ENCODE peak calls at places on chromosomes 4 and X, in five cellular contexts. C is mammary epithelial cell, K is suprapubic skin, P is Calu3, D is breast epithelium. S is an unnamed sample.

GRCh38 chrX:20244936-20245335 is 21.8 kb downstream of the RPS6KA3 start:
- DNase-seq in C (no peak), P (no peak), D (no peak), K (no peak), S (no peak)

GRCh38 chrX:57573754-57574153 is 18.1 kb upstream of the ZXDB start:
- DNase-seq in D (no peak), P (peak; percentile 17), C (no peak), K (no peak), S (no peak)

GRCh38 chr4:40763228-40763716 is 13.5 kb downstream of the NSUN7 start:
- DNase-seq in P (no peak), C (peak; percentile 40), D (no peak), K (no peak), S (no peak)

GRCh38 chr4:124807421-124807820 is 94.9 kb upstream of the ANKRD50 start:
- DNase-seq in K (no peak), C (no peak), P (no peak), D (no peak), S (no peak)

GRCh38 chr4:107736924-107737448 is 17.0 kb upstream of the PAPSS1 start:
- DNase-seq in C (no peak), K (no peak), D (no peak), P (peak; percentile 59), S (no peak)

GRCh38 chr4:113026556-113026955 is 22.9 kb upstream of the ANK2 start:
- DNase-seq in C (peak; percentile 29), K (no peak), D (no peak), P (no peak), S (no peak)

GRCh38 chr4:39446842-39447573 is 11.7 kb downstream of the RPL9 start:
- DNase-seq in D (peak; percentile 75), K (peak; percentile 75), C (peak; percentile 43), P (peak; percentile 64), S (no peak)

GRCh38 chr4:108359130-108359709 is 190.5 kb upstream of the LEF1 start:
- DNase-seq in D (no peak), P (no peak), C (no peak), K (no peak), S (no peak)

GRCh38 chr4:54924891-54925290 is 200.5 kb downstream of the KDR start:
- DNase-seq in K (no peak), P (no peak), D (no peak), C (peak; percentile 68), S (no peak)

GRCh38 chr4:69523385-69524132 is 27.9 kb upstream of the UGT2B4 start:
- DNase-seq in K (no peak), D (no peak), P (no peak), C (no peak), S (no peak)

GRCh38 chr4:84957509-84958420 is 8.7 kb downstream of the WDFY3 start:
- DNase-seq in K (no peak), C (no peak), D (no peak), P (no peak), S (no peak)

GRCh38 chr4:111198426-111198825 is 575.5 kb upstream of the PITX2 start:
- DNase-seq in C (no peak), D (no peak), K (no peak), P (no peak), S (no peak)

GRCh38 chrX:117895418-117895817 is 221.2 kb downstream of the KLHL13 start:
- DNase-seq in P (no peak), K (no peak), C (no peak), D (no peak), S (no peak)

DNA sequence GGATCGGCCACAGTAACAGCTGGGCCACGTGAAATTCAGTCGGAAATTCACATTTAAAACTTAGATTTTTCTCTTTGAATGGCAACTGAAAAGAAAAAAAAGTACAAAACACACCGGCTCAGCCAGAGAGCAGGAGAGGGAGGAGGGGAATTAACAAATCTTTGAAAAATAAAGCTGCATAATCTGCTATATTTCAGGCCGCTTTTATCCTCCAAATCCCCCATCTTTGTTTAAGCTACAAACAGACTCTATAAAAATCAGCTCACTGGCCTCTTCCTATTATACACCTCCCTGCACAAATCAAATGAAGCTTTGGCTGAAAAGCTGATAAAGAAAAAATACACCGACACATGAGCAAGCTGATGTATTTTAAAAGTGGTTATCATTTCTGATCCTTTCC is 169.1 kb downstream of the LDB2 start:
- DNase-seq in C (no peak), P (no peak), K (no peak), D (no peak), S (no peak)
- TF ChIP-seq CTCF in C (no peak), P (no peak), K (no peak), D (no peak), S (no peak)

GRCh38 chrX:39157006-39157405 is 355.7 kb downstream of the MID1IP1 start:
- DNase-seq in C (no peak), K (no peak), D (no peak), P (no peak), S (no peak)

GRCh38 chrX:39149761-39150160 is 348.5 kb downstream of the MID1IP1 start:
- DNase-seq in D (peak; percentile 53), P (peak; percentile 60), C (peak; percentile 12), K (peak; percentile 72), S (no peak)

GRCh38 chrX:39150621-39151020 is 349.4 kb downstream of the MID1IP1 start:
- DNase-seq in D (no peak), K (no peak), P (no peak), C (no peak), S (no peak)

GRCh38 chrX:39150210-39150609 is 349.0 kb downstream of the MID1IP1 start:
- DNase-seq in C (no peak), P (no peak), D (no peak), K (no peak), S (no peak)

DNA sequence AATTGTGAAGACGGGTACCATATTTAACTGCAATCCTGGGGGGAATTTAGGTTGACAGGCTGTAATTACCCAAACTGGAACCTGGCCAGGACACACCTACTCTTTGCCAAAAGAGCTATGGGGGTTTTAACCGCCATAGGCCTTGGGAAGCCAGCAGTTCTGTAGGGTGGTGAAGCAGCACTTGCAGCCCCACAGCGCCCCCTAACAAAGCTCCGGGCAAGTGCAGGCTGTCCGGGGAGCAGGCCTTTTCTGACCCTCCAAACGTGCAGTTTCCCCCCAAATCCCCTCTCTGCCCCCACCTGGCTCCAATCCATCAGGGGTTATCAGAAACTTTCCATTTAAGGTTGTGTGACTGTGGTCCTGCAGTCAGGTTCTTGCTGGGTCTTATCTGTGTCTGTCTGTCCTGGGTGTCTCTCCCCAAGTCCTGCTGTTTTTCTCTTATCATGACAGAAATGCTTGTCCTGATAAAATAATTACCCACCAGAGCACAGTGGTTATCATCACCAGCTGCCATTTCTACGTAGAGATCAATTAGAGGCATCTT is 350.9 kb downstream of the MID1IP1 start:
- DNase-seq in C (no peak), K (no peak), D (no peak), P (peak; percentile 50), S (no peak)
- TF ChIP-seq CTCF in C (peak; percentile 54), K (peak; percentile 36), D (no peak), P (peak; percentile 34), S (peak; percentile 14)

DNA sequence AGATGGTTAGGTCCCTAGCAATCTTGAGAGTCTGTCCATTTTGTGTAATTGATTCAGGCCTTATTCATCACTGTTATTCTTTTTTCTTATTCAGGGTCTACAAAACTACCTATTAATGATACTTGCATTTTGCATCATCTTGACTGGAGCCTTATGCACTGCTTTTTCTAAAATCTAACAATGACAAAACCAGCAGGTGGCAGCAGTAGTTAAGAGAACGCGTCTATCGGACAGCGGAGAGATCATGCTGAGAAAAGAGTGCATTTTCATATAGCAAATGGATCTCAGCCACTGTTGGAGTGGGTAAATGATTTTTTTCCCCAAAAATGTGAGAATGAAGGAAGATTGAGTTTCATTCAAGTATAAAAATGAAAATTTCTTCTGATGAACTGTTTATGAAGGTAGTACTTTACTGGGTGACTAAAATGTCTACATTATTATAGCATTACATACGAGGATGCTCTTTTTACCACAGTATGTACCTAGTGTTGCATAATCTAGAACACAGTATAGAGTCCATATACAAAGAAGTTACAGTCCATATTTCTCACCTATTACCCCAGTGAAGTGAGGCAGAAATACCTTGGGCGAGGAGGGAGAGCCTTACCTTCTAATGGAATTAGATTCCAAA is 43.2 kb downstream of the TMEM144 start:
- DNase-seq in C (peak; percentile 43), K (no peak), P (peak; percentile 50), D (no peak), S (peak; percentile 72)
- TF ChIP-seq CTCF in C (peak; percentile 52), K (peak; percentile 28), P (peak; percentile 33), D (peak; percentile 42), S (peak; percentile 57)

GRCh38 chrX:48071064-48071985 is at the start of gene ZNF630:
- DNase-seq in C (peak; percentile 47), D (peak; percentile 68), K (peak; percentile 68), P (peak; percentile 75), S (peak; percentile 42)

GRCh38 chrX:48064261-48064660 is 7.2 kb downstream of the ZNF630 start:
- DNase-seq in C (no peak), D (no peak), P (no peak), K (no peak), S (no peak)

GRCh38 chrX:48071986-48072605 is 656 bp upstream of the ZNF630 start:
- DNase-seq in K (no peak), P (no peak), D (no peak), C (no peak), S (no peak)

DNA sequence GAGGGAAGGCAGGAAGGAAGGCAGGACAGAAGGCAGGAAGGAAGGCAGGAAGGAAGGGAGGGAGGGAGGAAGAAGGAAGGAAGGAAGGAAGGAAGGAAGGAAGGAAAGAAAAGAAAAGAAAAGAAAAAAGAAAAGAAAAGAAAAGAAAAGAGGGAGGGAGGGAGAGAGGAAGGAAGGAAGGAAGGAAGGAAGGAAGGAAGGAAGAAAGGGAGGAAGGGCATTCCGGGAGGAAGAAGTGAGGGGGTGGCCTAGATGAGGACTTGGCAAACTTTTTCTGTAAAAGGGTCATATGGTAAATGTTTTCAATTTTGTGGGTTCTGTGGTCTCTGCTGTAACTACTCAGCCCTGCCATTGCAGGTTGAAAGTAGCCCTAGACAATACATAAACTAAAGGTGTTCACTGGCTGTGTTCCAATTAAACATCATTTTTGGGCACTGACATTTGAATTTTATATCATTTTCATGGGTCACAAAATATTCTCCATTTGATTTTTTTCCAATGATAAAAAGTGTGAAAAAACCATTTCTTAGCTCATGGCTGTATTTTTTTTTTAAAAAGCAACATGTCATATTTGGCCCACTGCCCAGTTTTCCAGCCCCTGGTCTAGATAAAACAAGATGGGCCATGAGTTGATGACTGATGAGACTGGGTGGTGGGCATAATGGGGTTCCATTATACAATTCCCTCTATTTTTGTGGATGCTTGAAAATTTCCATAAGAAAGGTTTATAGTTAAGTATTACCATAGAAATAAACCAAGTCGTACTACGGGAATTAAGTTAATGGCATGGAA is 3.1 kb downstream of the ZNF630 start:
- DNase-seq in C (no peak), D (no peak), K (no peak), P (no peak), S (no peak)
- TF ChIP-seq CTCF in C (no peak), D (no peak), K (no peak), P (no peak), S (no peak)

DNA sequence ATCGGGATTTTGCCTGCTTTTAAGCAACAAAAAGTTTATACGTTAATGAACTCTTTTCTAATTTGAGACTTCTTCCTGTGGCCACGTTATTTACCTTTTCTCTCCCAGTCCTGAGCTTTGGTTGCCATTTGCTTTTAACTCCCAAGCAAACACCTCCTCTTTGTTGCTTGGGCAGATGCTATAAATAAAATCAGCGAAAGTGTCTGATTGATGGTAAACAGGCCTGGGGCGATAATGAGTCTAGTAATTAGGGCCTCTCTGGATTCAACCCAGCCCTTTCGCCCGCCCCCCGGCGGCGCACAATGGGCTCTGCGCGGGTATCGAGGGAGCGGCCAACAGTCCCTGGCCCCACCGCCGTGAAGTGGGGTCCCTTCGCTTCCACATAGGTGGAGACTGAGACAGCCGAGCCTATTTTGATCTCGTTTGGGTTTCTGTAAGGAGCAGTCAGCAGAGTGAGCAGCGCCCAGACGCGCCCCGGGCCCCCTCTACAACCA is 791 bp downstream of the CLGN start:
- DNase-seq in P (peak; percentile 16), D (no peak), C (no peak), K (peak; percentile 41), S (no peak)
- TF ChIP-seq CTCF in P (no peak), D (no peak), C (no peak), K (no peak), S (no peak)

S was measured in ascending aorta.